ENCODE peak calls at places on chromosomes 6 and 20, in four cellular contexts. Q is heart left ventricle, K is OCI-LY7, G is adipocyte. O is an unnamed sample.

GRCh38 chr20:53737404-53738038 is 143.9 kb upstream of the ZNF217 start:
- DNase-seq in G (peak; percentile 62), Q (no peak), K (no peak), O (no peak)

GRCh38 chr6:13488015-13488895 is 855 bp upstream of the GFOD1 start:
- DNase-seq in K (no peak), G (peak; percentile 48), Q (peak; percentile 77), O (no peak)

GRCh38 chr6:45445749-45446454 is 68.2 kb upstream of the SUPT3H start:
- DNase-seq in K (no peak), Q (peak; percentile 61), G (peak; percentile 99), O (peak; percentile 98)

GRCh38 chr6:150418825-150419594 is 50.2 kb downstream of the IYD start:
- DNase-seq in Q (peak; percentile 83), K (peak; percentile 47), G (peak; percentile 89), O (no peak)

GRCh38 chr20:56091635-56092180 is 86.4 kb upstream of the CBLN4 start:
- DNase-seq in G (no peak), Q (no peak), K (no peak), O (no peak)

GRCh38 chr20:57898332-57898731 is 188.5 kb upstream of the PMEPA1 start:
- DNase-seq in Q (no peak), K (no peak), G (no peak), O (no peak)

GRCh38 chr6:38350882-38351281 is 288.8 kb downstream of the BTBD9 start:
- DNase-seq in Q (no peak), K (no peak), G (peak; percentile 75), O (no peak)

GRCh38 chr20:37387519-37388269 is 41.8 kb downstream of the SRC start:
- DNase-seq in G (no peak), K (no peak), Q (no peak), O (no peak)

GRCh38 chr6:128415387-128415786 is 105.0 kb downstream of the PTPRK start:
- DNase-seq in G (no peak), K (no peak), Q (no peak), O (no peak)

GRCh38 chr6:149362289-149362688 is 37.8 kb upstream of the SUMO4 start:
- DNase-seq in Q (no peak), G (no peak), K (no peak), O (no peak)

GRCh38 chr20:4195499-4195898 is 180.1 kb upstream of the RNF24 start:
- DNase-seq in Q (no peak), G (peak; percentile 58), K (no peak), O (no peak)

GRCh38 chr20:24696396-24696795 is 227.0 kb downstream of the SYNDIG1 start:
- DNase-seq in Q (no peak), K (no peak), G (no peak), O (no peak)
- H3K36me3 ChIP-seq in Q (no peaks in the 10 kb centered on the region), K (no peaks in the 10 kb centered on the region), G (no peaks in the 10 kb centered on the region), O (no peaks in the 10 kb centered on the region)

GRCh38 chr20:519999-520398 is 23.6 kb downstream of the CSNK2A1 start:
- DNase-seq in Q (no peak), G (no peak), K (no peak), O (no peak)

GRCh38 chr20:527571-527886 is 16.1 kb downstream of the CSNK2A1 start:
- DNase-seq in G (no peak), Q (no peak), K (no peak), O (no peak)

GRCh38 chr20:517221-517620 is 26.4 kb downstream of the CSNK2A1 start:
- DNase-seq in Q (no peak), G (peak; percentile 45), K (no peak), O (no peak)

DNA sequence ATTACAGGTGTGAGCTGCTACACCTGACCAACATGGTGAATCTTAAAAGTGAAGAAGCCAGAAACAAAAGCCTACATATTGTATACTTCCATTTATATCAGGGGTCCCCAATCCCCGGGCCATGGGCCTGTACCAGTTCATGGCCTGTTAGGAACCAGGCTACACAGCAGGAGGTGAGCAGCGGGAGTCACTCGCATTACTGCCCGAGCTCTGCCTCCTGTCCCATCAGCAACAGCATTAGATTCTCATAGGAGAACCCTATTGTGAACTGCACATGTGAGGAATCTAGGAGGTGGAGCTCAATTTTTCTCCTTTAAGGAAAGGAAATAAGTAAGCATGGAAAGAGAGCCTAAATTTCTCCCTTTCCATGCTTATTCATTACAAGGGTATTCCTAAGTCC is 21.7 kb downstream of the CSNK2A1 start:
- DNase-seq in G (no peak), K (no peak), Q (no peak), O (no peak)
- H3K36me3 ChIP-seq in G (peaks cover 58% of the 10 kb centered on the region), K (peaks cover 86% of the 10 kb centered on the region), Q (no peaks in the 10 kb centered on the region), O (no peaks in the 10 kb centered on the region)

DNA sequence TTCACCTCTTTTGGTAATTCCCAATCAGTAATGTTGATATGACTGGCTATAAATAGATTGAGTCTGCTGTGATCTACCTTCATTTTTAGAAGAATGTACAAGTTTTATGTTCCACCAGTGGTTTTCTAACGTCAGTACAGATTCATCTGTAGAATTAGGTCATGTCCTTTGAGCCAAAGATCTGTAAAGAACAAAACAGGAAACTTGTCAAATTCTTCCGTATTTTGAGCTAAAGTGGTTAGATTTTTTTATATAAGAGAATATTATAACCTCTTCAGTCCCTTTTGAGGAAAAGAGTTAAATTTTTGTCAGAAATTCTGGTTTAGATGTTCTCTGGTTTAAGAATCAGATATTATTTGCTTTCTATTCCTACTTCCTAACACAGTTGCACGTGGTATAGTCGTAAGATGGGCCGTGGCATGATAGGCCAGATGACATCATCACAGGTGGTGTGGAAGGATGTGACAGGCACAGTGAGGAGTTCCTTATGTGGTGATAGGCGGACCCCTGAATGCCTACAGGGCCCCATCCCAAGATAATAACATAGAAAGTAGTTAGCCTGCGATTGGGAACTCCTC is 62.3 kb downstream of the SNX9 start:
- DNase-seq in K (no peak), G (no peak), Q (no peak), O (no peak)
- H3K36me3 ChIP-seq in K (no peaks in the 10 kb centered on the region), G (peaks cover 70% of the 10 kb centered on the region), Q (no peaks in the 10 kb centered on the region), O (peaks cover 14% of the 10 kb centered on the region)

GRCh38 chr6:152150196-152150595 is 342.7 kb downstream of the ESR1 start:
- DNase-seq in K (no peak), Q (no peak), G (no peak), O (no peak)

GRCh38 chr6:152151930-152152329 is 344.4 kb downstream of the ESR1 start:
- DNase-seq in K (no peak), Q (no peak), G (no peak), O (peak; percentile 16)

GRCh38 chr6:152146385-152146784 is 338.9 kb downstream of the ESR1 start:
- DNase-seq in G (peak; percentile 69), Q (no peak), K (no peak), O (peak; percentile 50)

GRCh38 chr6:152147269-152147668 is 339.8 kb downstream of the ESR1 start:
- DNase-seq in Q (no peak), G (no peak), K (no peak), O (no peak)

GRCh38 chr6:152148412-152148811 is 340.9 kb downstream of the ESR1 start:
- DNase-seq in K (no peak), Q (no peak), G (no peak), O (no peak)
- H3K36me3 ChIP-seq in K (peaks cover 87% of the 10 kb centered on the region), Q (no peaks in the 10 kb centered on the region), G (peaks cover 80% of the 10 kb centered on the region), O (peaks cover 11% of the 10 kb centered on the region)

GRCh38 chr6:159541296-159541695 is 151.7 kb downstream of the SOD2 start:
- DNase-seq in Q (no peak), G (no peak), K (no peak), O (no peak)
- H3K36me3 ChIP-seq in Q (no peaks in the 10 kb centered on the region), G (no peaks in the 10 kb centered on the region), K (no peaks in the 10 kb centered on the region), O (no peaks in the 10 kb centered on the region)

GRCh38 chr6:167236239-167236571 is 54.9 kb upstream of the UNC93A start:
- DNase-seq in K (no peak), G (no peak), Q (no peak), O (no peak)

GRCh38 chr6:167235421-167236238 is 55.5 kb upstream of the UNC93A start:
- DNase-seq in K (no peak), Q (no peak), G (no peak), O (no peak)

GRCh38 chr6:167237438-167237837 is 53.7 kb upstream of the UNC93A start:
- DNase-seq in K (no peak), G (no peak), Q (no peak), O (no peak)

GRCh38 chr6:167233490-167233889 is 57.6 kb upstream of the UNC93A start:
- DNase-seq in Q (no peak), G (no peak), K (no peak), O (no peak)

GRCh38 chr6:167235005-167235404 is 56.1 kb upstream of the UNC93A start:
- DNase-seq in K (no peak), Q (no peak), G (no peak), O (no peak)
- H3K36me3 ChIP-seq in K (no peaks in the 10 kb centered on the region), Q (no peaks in the 10 kb centered on the region), G (no peaks in the 10 kb centered on the region), O (no peaks in the 10 kb centered on the region)

GRCh38 chr6:75183099-75183541 is 22.7 kb downstream of the COL12A1 start:
- DNase-seq in Q (no peak), G (peak; percentile 66), K (no peak), O (peak; percentile 92)

GRCh38 chr6:75180864-75181263 is 25.0 kb downstream of the COL12A1 start:
- DNase-seq in Q (no peak), K (no peak), G (no peak), O (no peak)

GRCh38 chr6:75176076-75176582 is 29.7 kb downstream of the COL12A1 start:
- DNase-seq in Q (no peak), K (no peak), G (no peak), O (no peak)

GRCh38 chr6:75178757-75179156 is 27.1 kb downstream of the COL12A1 start:
- DNase-seq in G (no peak), Q (no peak), K (no peak), O (no peak)
- H3K36me3 ChIP-seq in G (peaks cover 85% of the 10 kb centered on the region), Q (no peaks in the 10 kb centered on the region), K (no peaks in the 10 kb centered on the region), O (peaks cover 15% of the 10 kb centered on the region)

GRCh38 chr6:110271732-110272022 is 86.5 kb downstream of the METTL24 start:
- DNase-seq in Q (no peak), G (no peak), K (no peak), O (no peak)

GRCh38 chr6:110265273-110265672 is 85.0 kb downstream of the CDC40 start:
- DNase-seq in K (no peak), Q (no peak), G (no peak), O (no peak)

GRCh38 chr6:110270166-110270565 is 88.0 kb downstream of the METTL24 start:
- DNase-seq in Q (no peak), G (no peak), K (no peak), O (no peak)
- H3K36me3 ChIP-seq in Q (no peaks in the 10 kb centered on the region), G (no peaks in the 10 kb centered on the region), K (no peaks in the 10 kb centered on the region), O (no peaks in the 10 kb centered on the region)

O was measured in BJ.